ENCODE peak calls at places on chromosomes 12 and 14, in four cellular contexts. P, X, F and Q are unnamed samples.

GRCh38 chr12:125573293-125573692 is 508.1 kb downstream of the AACS start:
- DNase-seq in P (no peak), X (no peak), F (no peak), Q (no peak)

GRCh38 chr14:75044322-75044721 is 6.9 kb downstream of the MLH3 start:
- DNase-seq in P (no peak), X (no peak), F (no peak), Q (no peak)

GRCh38 chr12:11769723-11770514 is 120.4 kb downstream of the ETV6 start:
- DNase-seq in P (no peak), X (no peak), F (peak; percentile 9), Q (no peak)

GRCh38 chr12:14618990-14619389 is 51.3 kb upstream of the PLBD1 start:
- DNase-seq in P (peak; percentile 25), X (no peak), F (peak; percentile 30), Q (no peak)

GRCh38 chr12:108403952-108404351 is 64.8 kb upstream of the CMKLR1 start:
- DNase-seq in P (no peak), X (no peak), F (no peak), Q (no peak)

GRCh38 chr12:89353823-89354629 is 1.7 kb upstream of the DUSP6 start:
- DNase-seq in P (peak; percentile 92), X (peak; percentile 87), F (peak; percentile 54), Q (peak; percentile 55)

GRCh38 chr12:75528272-75528671 is 16.9 kb upstream of the KRR1 start:
- DNase-seq in P (no peak), X (no peak), F (no peak), Q (no peak)

GRCh38 chr12:75750950-75751349 is 239.5 kb upstream of the KRR1 start:
- DNase-seq in P (no peak), X (no peak), F (no peak), Q (no peak)

GRCh38 chr12:104953323-104953722 is 4.8 kb downstream of the SLC41A2 start:
- DNase-seq in P (peak; percentile 28), X (no peak), F (no peak), Q (no peak)

GRCh38 chr14:28057286-28058011 is 709.1 kb upstream of the FOXG1 start:
- DNase-seq in P (no peak), X (no peak), F (no peak), Q (no peak)

GRCh38 chr12:117032593-117033381 is 66.4 kb downstream of the TESC start:
- DNase-seq in P (no peak), X (no peak), F (no peak), Q (no peak)